ENCODE peak calls at places on chromosomes 7 and 10, in five cellular contexts. L is ovary, C is IMR-90, A is tibial nerve, K is esophagus squamous epithelium. I is an unnamed sample.
A peak's percentile ranks its signal among the peaks of the same experiment; 100 is the strongest.

GRCh38 chr7:124322561-124322960 is 289.7 kb upstream of the TMEM229A start:
- DNase-seq in L (no peak), A (no peak), K (no peak), C (peak; percentile 17), I (no peak)

GRCh38 chr10:6361869-6362268 is 159.1 kb downstream of the PFKFB3 start:
- DNase-seq in L (no peak), A (no peak), C (no peak), K (no peak), I (no peak)

GRCh38 chr10:97153276-97153850 is 32.4 kb downstream of the SLIT1 start:
- DNase-seq in C (no peak), K (no peak), A (no peak), L (no peak), I (no peak)

GRCh38 chr7:14834456-14834855 is 68.1 kb downstream of the DGKB start:
- DNase-seq in L (no peak), C (peak; percentile 43), A (no peak), K (no peak), I (no peak)

GRCh38 chr10:84789050-84789449 is 460.7 kb downstream of the CCSER2 start:
- DNase-seq in L (no peak), C (no peak), K (no peak), A (no peak), I (no peak)

GRCh38 chr7:149409889-149410288 is 51.0 kb downstream of the ZNF777 start:
- DNase-seq in L (no peak), C (no peak), K (no peak), A (no peak), I (no peak)

GRCh38 chr10:58952747-58953466 is 223.5 kb upstream of the PHYHIPL start:
- DNase-seq in L (peak; percentile 27), A (peak; percentile 91), K (no peak), C (peak; percentile 42), I (peak; percentile 54)

GRCh38 chr7:24572014-24572413 is 1.2 kb upstream of the PALS2 start:
- DNase-seq in L (no peak), C (no peak), A (no peak), K (no peak), I (no peak)

GRCh38 chr7:130154131-130154500 is 51.1 kb downstream of the TMEM209 start:
- DNase-seq in K (no peak), A (no peak), L (no peak), C (no peak), I (no peak)

GRCh38 chr10:91745086-91745831 is 53.0 kb upstream of the TNKS2 start:
- DNase-seq in K (no peak), C (no peak), A (no peak), L (no peak), I (no peak)

GRCh38 chr10:14399641-14400040 is 68.9 kb upstream of the FRMD4A start:
- DNase-seq in A (no peak), L (no peak), K (no peak), C (no peak), I (no peak)

GRCh38 chr10:95646160-95646559 is 10.4 kb downstream of the ALDH18A1 start:
- DNase-seq in K (no peak), C (no peak), L (no peak), A (no peak), I (no peak)

GRCh38 chr10:78741541-78741940 is 327.2 kb upstream of the ZMIZ1 start:
- DNase-seq in A (peak; percentile 65), C (peak; percentile 66), K (no peak), L (no peak), I (no peak)

GRCh38 chr10:30420266-30420665 is 13.7 kb upstream of the MAP3K8 start:
- DNase-seq in C (no peak), L (no peak), K (no peak), A (no peak), I (no peak)

GRCh38 chr7:21305455-21306235 is 122.2 kb upstream of the SP4 start:
- DNase-seq in A (no peak), L (no peak), C (no peak), K (no peak), I (no peak)

GRCh38 chr7:80053098-80053497 is 81.5 kb upstream of the GNAI1 start:
- DNase-seq in A (no peak), L (no peak), C (no peak), K (no peak), I (no peak)

GRCh38 chr7:108525327-108525984 is 479 bp downstream of the PNPLA8 start:
- DNase-seq in C (peak; percentile 82), L (no peak), K (no peak), A (no peak), I (no peak)

GRCh38 chr10:32271617-32272016 is 75.3 kb downstream of the EPC1 start:
- DNase-seq in K (no peak), A (no peak), C (peak; percentile 64), L (no peak), I (no peak)

GRCh38 chr7:64314493-64315020 is 796 bp downstream of the ZNF736 start:
- DNase-seq in L (peak; percentile 39), A (no peak), C (no peak), K (no peak), I (no peak)

GRCh38 chr7:20440472-20441105 is 109.9 kb downstream of the ITGB8 start:
- DNase-seq in A (no peak), C (peak; percentile 62), L (no peak), K (no peak), I (no peak)

GRCh38 chr10:24814568-24815313 is 91.1 kb upstream of the ARHGAP21 start:
- DNase-seq in C (peak; percentile 62), K (no peak), A (no peak), L (no peak), I (no peak)

GRCh38 chr7:111132833-111133232 is 41.9 kb downstream of the LRRN3 start:
- DNase-seq in L (no peak), K (no peak), A (no peak), C (peak; percentile 39), I (no peak)

GRCh38 chr7:55546826-55547225 is 25.5 kb downstream of the VOPP1 start:
- DNase-seq in C (peak; percentile 79), A (peak; percentile 33), K (no peak), L (peak; percentile 33), I (peak; percentile 73)

GRCh38 chr7:134126126-134126525 is 1.0 kb upstream of the LRGUK start:
- DNase-seq in C (no peak), L (no peak), A (no peak), K (no peak), I (no peak)

GRCh38 chr7:139033346-139034114 is 2.3 kb downstream of the ZC3HAV1L start:
- DNase-seq in A (no peak), K (no peak), C (no peak), L (no peak), I (peak; percentile 44)

GRCh38 chr10:123140164-123140982 is 4.6 kb downstream of the HMX3 start:
- DNase-seq in K (no peak), L (no peak), A (no peak), C (no peak), I (no peak)

GRCh38 chr10:96047004-96047649 is 3.7 kb downstream of the CCNJ start:
- DNase-seq in K (no peak), C (no peak), A (no peak), L (no peak), I (no peak)

GRCh38 chr7:79452495-79453265 is 787 bp downstream of the MAGI2 start:
- DNase-seq in A (peak; percentile 13), C (peak; percentile 26), L (peak; percentile 57), K (no peak), I (peak; percentile 15)

GRCh38 chr10:86437447-86437846 is 70.9 kb upstream of the GRID1 start:
- DNase-seq in A (no peak), C (no peak), K (no peak), L (no peak), I (no peak)

GRCh38 chr10:86440874-86441838 is 74.6 kb upstream of the GRID1 start:
- DNase-seq in K (no peak), L (no peak), C (peak; percentile 91), A (no peak), I (no peak)

GRCh38 chr10:86436963-86437362 is 70.4 kb upstream of the GRID1 start:
- DNase-seq in C (no peak), A (no peak), L (no peak), K (no peak), I (no peak)

GRCh38 chr10:86438091-86438749 is 71.6 kb upstream of the GRID1 start:
- DNase-seq in A (no peak), L (no peak), C (no peak), K (no peak), I (no peak)

DNA sequence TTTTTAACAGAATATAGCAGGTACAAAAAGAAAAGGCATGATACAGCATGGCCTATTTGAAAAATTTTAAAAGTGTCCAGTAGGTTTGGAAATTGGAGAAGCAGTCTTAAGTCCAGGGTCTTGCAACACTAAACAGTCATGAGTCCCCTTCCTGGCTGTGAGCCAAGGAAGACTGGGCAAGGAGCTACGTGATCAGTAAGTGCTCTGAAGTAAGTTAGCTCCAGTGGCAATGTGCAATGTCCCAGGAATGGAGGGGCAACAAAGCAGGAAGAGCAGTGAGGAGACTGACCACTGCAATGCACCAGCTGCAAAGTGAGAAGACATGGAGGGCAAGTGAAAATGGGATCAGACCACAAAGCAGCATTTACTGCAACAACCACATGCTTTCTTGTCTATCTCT is 72.9 kb upstream of the GRID1 start:
- DNase-seq in K (no peak), A (peak; percentile 89), L (peak; percentile 23), C (peak; percentile 97), I (peak; percentile 96)
- TF ChIP-seq CTCF in K (no peak), A (no peak), L (no peak), C (no peak), I (no peak)

GRCh38 chr10:70174058-70174741 is 3.9 kb upstream of the SAR1A start:
- DNase-seq in A (no peak), K (no peak), C (no peak), L (no peak), I (no peak)
- TF ChIP-seq POLR2A in A (no peak), K (no peak), C (no peak), L (no peak), I (no peak)

DNA sequence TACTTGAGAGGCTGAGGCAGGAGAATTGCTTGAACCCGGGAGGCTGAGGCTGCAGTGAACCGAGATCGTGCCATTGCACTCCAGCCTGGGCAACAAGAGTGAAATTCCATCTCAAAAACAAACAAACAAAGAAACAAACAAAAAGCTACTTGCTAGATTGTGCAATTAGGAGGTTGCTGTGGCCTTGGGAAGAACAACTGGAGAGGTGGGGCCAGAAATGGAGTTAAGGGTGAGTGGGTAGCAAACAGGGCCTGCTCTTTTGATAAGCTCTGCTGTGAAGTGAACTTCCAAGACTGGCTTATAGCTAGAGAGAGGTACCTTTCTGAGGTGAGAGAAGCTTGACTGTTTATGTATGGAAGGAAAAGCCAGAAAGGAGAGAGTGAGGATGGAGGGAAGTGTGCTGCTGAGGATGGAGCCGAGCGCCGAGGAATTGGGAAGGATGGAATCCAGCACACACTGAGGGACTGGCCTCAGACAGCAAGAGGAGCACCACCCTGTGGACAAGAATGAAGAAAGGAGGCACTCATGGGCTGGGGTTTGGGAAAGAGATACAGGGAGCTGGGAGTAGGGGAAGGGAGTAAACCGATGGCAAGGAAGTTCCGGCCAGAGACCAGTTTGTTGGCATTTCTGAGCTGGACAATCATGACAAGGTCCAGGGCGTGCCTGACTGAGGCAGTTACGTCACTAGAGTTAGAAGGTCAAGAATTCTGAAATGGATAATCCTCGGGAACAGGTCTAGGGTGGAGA is 7.0 kb upstream of the RPEL1 start:
- DNase-seq in L (no peak), A (peak; percentile 29), C (peak; percentile 61), K (no peak), I (no peak)
- H3K4me3 ChIP-seq in L (no peak overlapping the region), A (no peak overlapping the region), C (no peak overlapping the region), K (no peak overlapping the region), I (no peak overlapping the region)

DNA sequence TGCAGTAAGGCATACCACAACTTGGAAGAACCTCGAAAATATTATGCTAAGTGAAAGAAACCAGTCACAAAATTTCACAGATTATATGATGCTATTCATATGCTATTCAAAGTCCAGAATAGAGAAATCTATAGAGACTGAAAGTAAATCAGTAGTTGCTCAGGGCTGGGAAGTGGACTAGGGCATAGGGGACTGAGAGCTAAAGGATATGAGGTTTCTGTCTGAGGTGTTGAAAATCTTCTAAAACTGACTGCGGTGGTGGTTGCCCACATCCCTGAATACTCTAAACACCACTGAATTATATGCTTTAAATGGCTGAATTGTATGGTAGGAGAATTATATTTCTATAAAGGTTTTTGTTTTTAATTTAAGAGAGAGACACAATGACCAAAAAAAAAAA is 161.3 kb downstream of the ELAPOR2 start:
- DNase-seq in K (no peak), C (no peak), A (no peak), L (no peak), I (no peak)
- TF ChIP-seq CTCF in K (no peak), C (no peak), A (no peak), L (no peak), I (no peak)